ENCODE peak calls at places on chromosomes 12 and 14, in four cellular contexts. One of them, this sample, is unnamed.

GRCh38 chr14:60819575-60819974 is 85.0 kb downstream of the MNAT1 start:
- DNase-seq in NCI-H510A: no peak
- DNase-seq in NCI-H1436 treated with DMSO at 0.1 percent for 48 hours: no peak
- DNase-seq in kidney: no peak
- DNase-seq in this sample: no peak

GRCh38 chr12:95626854-95627253 is 75.6 kb upstream of the USP44 start:
- DNase-seq in NCI-H510A: no peak
- DNase-seq in NCI-H1436 treated with DMSO at 0.1 percent for 48 hours: no peak
- DNase-seq in kidney: no peak
- DNase-seq in this sample: no peak

GRCh38 chr12:86683568-86683991 is 427.4 kb upstream of the MGAT4C start:
- DNase-seq in NCI-H510A: no peak
- DNase-seq in NCI-H1436 treated with DMSO at 0.1 percent for 48 hours: no peak
- DNase-seq in kidney: no peak
- DNase-seq in this sample: no peak

GRCh38 chr14:33186656-33187055 is 248.0 kb downstream of the NPAS3 start:
- DNase-seq in NCI-H510A: no peak
- DNase-seq in NCI-H1436 treated with DMSO at 0.1 percent for 48 hours: no peak
- DNase-seq in kidney: no peak
- DNase-seq in this sample: no peak

GRCh38 chr12:88934163-88934747 is 354.0 kb upstream of the KITLG start:
- DNase-seq in NCI-H510A: no peak
- DNase-seq in NCI-H1436 treated with DMSO at 0.1 percent for 48 hours: no peak
- DNase-seq in kidney: no peak
- DNase-seq in this sample: no peak

GRCh38 chr12:123106640-123107359 is 44.1 kb downstream of the PITPNM2 start:
- DNase-seq in NCI-H510A: peak; percentile 27
- DNase-seq in NCI-H1436 treated with DMSO at 0.1 percent for 48 hours: no peak
- DNase-seq in kidney: peak; percentile 83
- DNase-seq in this sample: no peak

GRCh38 chr14:44960146-44960545 is 1.6 kb downstream of the KLHL28 start:
- DNase-seq in NCI-H510A: no peak
- DNase-seq in NCI-H1436 treated with DMSO at 0.1 percent for 48 hours: no peak
- DNase-seq in kidney: no peak
- DNase-seq in this sample: no peak

GRCh38 chr14:59318908-59319307 is 130.4 kb downstream of the DAAM1 start:
- DNase-seq in NCI-H510A: no peak
- DNase-seq in NCI-H1436 treated with DMSO at 0.1 percent for 48 hours: no peak
- DNase-seq in kidney: no peak
- DNase-seq in this sample: no peak

GRCh38 chr12:105083551-105084105 is 630 bp downstream of the ALDH1L2 start:
- DNase-seq in NCI-H510A: no peak
- DNase-seq in NCI-H1436 treated with DMSO at 0.1 percent for 48 hours: no peak
- DNase-seq in kidney: peak; percentile 85
- DNase-seq in this sample: peak; percentile 88

GRCh38 chr12:116233669-116234068 is 43.8 kb downstream of the MED13L start:
- DNase-seq in NCI-H510A: no peak
- DNase-seq in NCI-H1436 treated with DMSO at 0.1 percent for 48 hours: no peak
- DNase-seq in kidney: no peak
- DNase-seq in this sample: no peak

GRCh38 chr12:78101946-78102635 is 271.4 kb downstream of the NAV3 start:
- DNase-seq in NCI-H510A: peak; percentile 33
- DNase-seq in NCI-H1436 treated with DMSO at 0.1 percent for 48 hours: no peak
- DNase-seq in kidney: no peak
- DNase-seq in this sample: no peak

GRCh38 chr12:3530548-3530947 is 39.5 kb downstream of the PRMT8 start:
- DNase-seq in NCI-H510A: no peak
- DNase-seq in NCI-H1436 treated with DMSO at 0.1 percent for 48 hours: no peak
- DNase-seq in kidney: no peak
- DNase-seq in this sample: peak; percentile 38

GRCh38 chr12:76611533-76611932 is 52.0 kb upstream of the OSBPL8 start:
- DNase-seq in NCI-H510A: no peak
- DNase-seq in NCI-H1436 treated with DMSO at 0.1 percent for 48 hours: no peak
- DNase-seq in kidney: no peak
- DNase-seq in this sample: no peak

GRCh38 chr12:104976703-104977102 is 9.4 kb upstream of the NOPCHAP1 start:
- DNase-seq in NCI-H510A: no peak
- DNase-seq in NCI-H1436 treated with DMSO at 0.1 percent for 48 hours: no peak
- DNase-seq in kidney: no peak
- DNase-seq in this sample: no peak

GRCh38 chr12:113931517-113931916 is 34.6 kb downstream of the RBM19 start:
- DNase-seq in NCI-H510A: no peak
- DNase-seq in NCI-H1436 treated with DMSO at 0.1 percent for 48 hours: no peak
- DNase-seq in kidney: no peak
- DNase-seq in this sample: no peak

GRCh38 chr12:111442301-111443045 is 36.8 kb downstream of the SH2B3 start:
- DNase-seq in NCI-H510A: no peak
- DNase-seq in NCI-H1436 treated with DMSO at 0.1 percent for 48 hours: no peak
- DNase-seq in kidney: peak; percentile 63
- DNase-seq in this sample: peak; percentile 74

GRCh38 chr12:9260931-9261330 is 52.7 kb upstream of the PZP start:
- DNase-seq in NCI-H510A: no peak
- DNase-seq in NCI-H1436 treated with DMSO at 0.1 percent for 48 hours: no peak
- DNase-seq in kidney: no peak
- DNase-seq in this sample: no peak

GRCh38 chr12:65313704-65314317 is 35.3 kb downstream of the MSRB3 start:
- DNase-seq in NCI-H510A: no peak
- DNase-seq in NCI-H1436 treated with DMSO at 0.1 percent for 48 hours: no peak
- DNase-seq in kidney: no peak
- DNase-seq in this sample: no peak

GRCh38 chr12:124915249-124916236 is 1.1 kb upstream of the UBC start:
- DNase-seq in NCI-H510A: no peak
- DNase-seq in NCI-H1436 treated with DMSO at 0.1 percent for 48 hours: no peak
- DNase-seq in kidney: no peak
- DNase-seq in this sample: peak; percentile 86

GRCh38 chr14:22481546-22481945 is 107.5 kb downstream of the DAD1 start:
- DNase-seq in NCI-H510A: no peak
- DNase-seq in NCI-H1436 treated with DMSO at 0.1 percent for 48 hours: no peak
- DNase-seq in kidney: no peak
- DNase-seq in this sample: no peak

This sample was measured in posterior vena cava.